ENCODE peak calls at places on chromosome 11, in six cellular contexts. P is activated CD8-positive, alpha-beta T cell treated with anti-CD3 and anti-CD28 coated beads for 36 hours; N is type B pancreatic cell; S is tibial nerve; C is left ventricle myocardium inferior; Q is PC-9. J is an unnamed sample.

GRCh38 chr11:102196816-102197215 is 86.6 kb downstream of the YAP1 start:
- DNase-seq in P (no peak), N (no peak), S (no peak), C (no peak), Q (no peak), J (no peak)

GRCh38 chr11:64081663-64082442 is 46.1 kb downstream of the FLRT1 start:
- DNase-seq in P (no peak), N (no peak), S (no peak), C (no peak), Q (no peak), J (no peak)

GRCh38 chr11:124807201-124807600 is 7.0 kb upstream of the MSANTD2 start:
- DNase-seq in P (no peak), N (no peak), S (no peak), C (no peak), Q (no peak), J (no peak)

GRCh38 chr11:69644071-69644961 is 3.4 kb downstream of the CCND1 start:
- DNase-seq in P (no peak), N (peak), S (peak), C (peak), Q (peak), J (no peak)

GRCh38 chr11:33778682-33779081 is 4.4 kb upstream of the FBXO3 start:
- DNase-seq in P (no peak), N (no peak), S (no peak), C (no peak), Q (no peak), J (no peak)

GRCh38 chr11:64647019-64647805 is 56.2 kb downstream of the SLC22A12 start:
- DNase-seq in P (no peak), N (no peak), S (no peak), C (no peak), Q (no peak), J (no peak)

GRCh38 chr11:2511421-2512369 is 66.9 kb downstream of the KCNQ1 start:
- DNase-seq in P (no peak), N (peak), S (no peak), C (peak), Q (no peak), J (no peak)

GRCh38 chr11:20634044-20634443 is 34.6 kb downstream of the SLC6A5 start:
- DNase-seq in P (no peak), N (no peak), S (no peak), C (no peak), Q (no peak), J (no peak)

GRCh38 chr11:128506999-128507591 is 80.3 kb downstream of the ETS1 start:
- DNase-seq in P (peak), N (no peak), S (peak), C (peak), Q (peak), J (no peak)

GRCh38 chr11:86954288-86955110 is 696 bp downstream of the FZD4 start:
- DNase-seq in P (peak), N (no peak), S (peak), C (no peak), Q (peak), J (peak)

GRCh38 chr11:122733301-122733686 is 77.8 kb downstream of the UBASH3B start:
- DNase-seq in P (no peak), N (no peak), S (peak), C (peak), Q (no peak), J (no peak)

GRCh38 chr11:11989774-11990744 is 18.4 kb downstream of the DKK3 start:
- DNase-seq in P (no peak), N (peak), S (no peak), C (no peak), Q (no peak), J (no peak)

GRCh38 chr11:8631395-8632110 is 37.5 kb upstream of the STK33 start:
- DNase-seq in P (no peak), N (no peak), S (peak), C (no peak), Q (no peak), J (no peak)

GRCh38 chr11:75582935-75583709 is 21.1 kb downstream of the SERPINH1 start:
- DNase-seq in P (peak), N (peak), S (peak), C (peak), Q (peak), J (peak)

GRCh38 chr11:80083561-80083960 is 642.7 kb upstream of the TENM4 start:
- DNase-seq in P (no peak), N (no peak), S (no peak), C (no peak), Q (peak), J (no peak)

GRCh38 chr11:75371930-75372876 is 20.7 kb upstream of the ARRB1 start:
- DNase-seq in P (no peak), N (no peak), S (no peak), C (no peak), Q (peak), J (no peak)

GRCh38 chr11:71543866-71544265 is 4.4 kb upstream of the KRTAP5-9 start:
- DNase-seq in P (peak), N (no peak), S (no peak), C (no peak), Q (no peak), J (no peak)

GRCh38 chr11:46865340-46865739 is 19.3 kb upstream of the CKAP5 start:
- DNase-seq in P (no peak), N (no peak), S (no peak), C (no peak), Q (no peak), J (no peak)

GRCh38 chr11:114179234-114179941 is 116.8 kb upstream of the NNMT start:
- DNase-seq in P (no peak), N (no peak), S (peak), C (peak), Q (no peak), J (no peak)

GRCh38 chr11:118834428-118835028 is 43.6 kb upstream of the DDX6 start:
- DNase-seq in P (peak), N (no peak), S (no peak), C (no peak), Q (no peak), J (no peak)

GRCh38 chr11:9849384-9849783 is 185.5 kb downstream of the SWAP70 start:
- DNase-seq in P (no peak), N (no peak), S (no peak), C (no peak), Q (no peak), J (no peak)

GRCh38 chr11:36500315-36500721 is 9.8 kb downstream of the TRAF6 start:
- DNase-seq in P (no peak), N (no peak), S (no peak), C (no peak), Q (peak), J (no peak)

GRCh38 chr11:68020575-68020974 is 9.9 kb upstream of the NDUFS8 start:
- DNase-seq in P (no peak), N (no peak), S (no peak), C (no peak), Q (peak), J (no peak)
- TF ChIP-seq CTCF in P (no peak), N (peak), S (no peak), C (peak), Q (peak), J (peak)

DNA sequence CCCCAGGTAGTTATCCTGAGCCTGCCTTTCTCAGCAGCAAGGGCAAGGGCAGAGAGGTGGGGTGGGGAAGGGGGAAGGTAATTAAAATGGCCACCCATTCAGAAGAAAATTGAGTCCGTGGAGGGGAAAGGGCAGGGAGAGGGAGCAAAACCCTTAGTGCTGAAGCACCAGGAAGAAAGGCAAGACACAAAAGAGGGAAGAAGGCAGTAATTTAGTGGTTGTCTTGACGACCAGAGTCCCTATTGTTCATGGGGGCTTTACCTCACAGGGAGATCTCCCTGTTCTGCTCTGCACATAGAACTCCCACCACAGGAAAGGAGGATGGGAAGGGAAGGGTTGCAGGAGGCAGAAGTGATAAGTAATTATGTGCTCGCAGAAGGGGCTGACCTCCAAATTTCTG is 23.4 kb downstream of the SNX19 start:
- DNase-seq in P (no peak), N (no peak), S (no peak), C (no peak), Q (no peak), J (no peak)
- TF ChIP-seq CTCF in P (no peak), N (no peak), S (no peak), C (no peak), Q (no peak), J (no peak)

DNA sequence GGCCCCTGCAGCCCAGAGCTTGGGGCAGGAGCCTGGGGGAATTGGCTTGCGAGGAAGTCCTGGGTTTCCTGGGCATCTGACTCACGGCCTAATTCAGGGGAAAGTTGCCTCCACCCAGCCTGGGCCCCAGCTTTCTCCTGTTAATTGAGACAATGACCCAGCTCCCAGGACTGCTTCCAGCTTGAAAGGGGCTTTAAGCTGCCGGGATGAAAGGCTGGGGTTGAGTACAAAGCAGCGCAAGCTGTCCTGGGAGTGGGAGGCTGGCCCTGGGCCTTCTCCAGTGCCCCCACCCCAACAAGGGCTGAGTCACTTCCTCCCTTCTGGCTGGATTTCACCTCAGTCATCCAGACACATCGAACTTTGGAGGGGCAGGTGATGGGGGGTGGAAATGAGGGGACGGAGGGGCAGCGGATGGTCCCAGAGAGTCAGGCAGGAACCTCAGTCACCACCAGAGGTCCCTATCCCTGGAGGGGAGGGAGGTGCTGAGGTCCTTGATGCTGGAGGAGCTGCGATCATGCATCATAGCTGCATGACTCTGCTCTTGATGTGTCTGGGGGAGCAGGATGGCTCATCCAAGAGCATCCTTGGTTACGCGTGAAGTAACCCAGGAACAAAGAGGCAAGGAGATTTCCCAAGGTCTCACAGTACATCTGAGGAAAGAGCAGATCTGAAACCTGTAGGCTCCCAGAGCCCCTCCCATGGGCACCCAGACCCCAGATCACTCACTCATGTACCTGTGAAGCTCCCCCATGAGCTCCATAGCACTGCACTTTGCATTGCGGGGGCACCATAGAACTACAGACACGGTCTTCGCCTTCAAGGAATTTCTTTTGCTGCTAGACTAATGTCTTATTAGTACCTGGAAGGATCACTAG is 30.0 kb upstream of the OAF start:
- DNase-seq in P (no peak), N (peak), S (peak), C (no peak), Q (no peak), J (no peak)
- TF ChIP-seq CTCF in P (no peak), N (peak), S (peak), C (no peak), Q (no peak), J (no peak)

GRCh38 chr11:60208146-60208895 is 25.4 kb upstream of the MS4A6A start:
- DNase-seq in P (no peak), N (no peak), S (no peak), C (no peak), Q (no peak), J (no peak)

GRCh38 chr11:60206616-60207015 is 23.7 kb upstream of the MS4A6A start:
- DNase-seq in P (peak), N (no peak), S (no peak), C (no peak), Q (no peak), J (no peak)

GRCh38 chr11:60211206-60211605 is 28.3 kb upstream of the MS4A6A start:
- DNase-seq in P (no peak), N (no peak), S (no peak), C (no peak), Q (no peak), J (no peak)

GRCh38 chr11:60209977-60210376 is 27.1 kb upstream of the MS4A6A start:
- DNase-seq in P (no peak), N (no peak), S (no peak), C (no peak), Q (no peak), J (no peak)

DNA sequence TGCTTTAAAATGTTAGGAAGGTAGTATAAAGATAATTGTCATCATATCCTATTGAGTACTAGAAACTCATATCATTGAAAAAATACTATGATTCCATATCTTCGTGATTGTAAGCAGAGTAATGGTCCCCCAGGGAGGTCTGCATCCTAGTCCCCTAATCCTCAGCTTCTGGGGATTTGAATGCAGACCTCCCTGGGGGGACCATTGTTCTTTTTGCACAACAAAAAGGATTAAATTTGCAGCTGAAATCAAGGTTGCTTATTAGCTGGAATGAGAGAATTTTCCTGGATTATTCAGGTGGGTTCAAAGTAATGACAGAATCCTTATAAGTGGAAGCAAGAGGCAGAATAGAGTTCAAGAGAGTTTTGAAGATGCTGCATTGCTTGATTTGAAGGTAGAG is 26.1 kb upstream of the MS4A6A start:
- DNase-seq in P (no peak), N (no peak), S (no peak), C (no peak), Q (no peak), J (no peak)
- TF ChIP-seq CTCF in P (no peak), N (no peak), S (no peak), C (no peak), Q (no peak), J (no peak)

GRCh38 chr11:112837162-112837826 is 123.9 kb upstream of the NCAM1 start:
- DNase-seq in P (no peak), N (no peak), S (no peak), C (no peak), Q (no peak), J (no peak)
- TF ChIP-seq CTCF in P (no peak), N (peak), S (no peak), C (peak), Q (peak), J (no peak)

GRCh38 chr11:35487532-35488078 is 37.8 kb downstream of the PAMR1 start:
- DNase-seq in P (peak), N (no peak), S (peak), C (no peak), Q (peak), J (peak)
- TF ChIP-seq CTCF in P (peak), N (peak), S (peak), C (peak), Q (peak), J (peak)

DNA sequence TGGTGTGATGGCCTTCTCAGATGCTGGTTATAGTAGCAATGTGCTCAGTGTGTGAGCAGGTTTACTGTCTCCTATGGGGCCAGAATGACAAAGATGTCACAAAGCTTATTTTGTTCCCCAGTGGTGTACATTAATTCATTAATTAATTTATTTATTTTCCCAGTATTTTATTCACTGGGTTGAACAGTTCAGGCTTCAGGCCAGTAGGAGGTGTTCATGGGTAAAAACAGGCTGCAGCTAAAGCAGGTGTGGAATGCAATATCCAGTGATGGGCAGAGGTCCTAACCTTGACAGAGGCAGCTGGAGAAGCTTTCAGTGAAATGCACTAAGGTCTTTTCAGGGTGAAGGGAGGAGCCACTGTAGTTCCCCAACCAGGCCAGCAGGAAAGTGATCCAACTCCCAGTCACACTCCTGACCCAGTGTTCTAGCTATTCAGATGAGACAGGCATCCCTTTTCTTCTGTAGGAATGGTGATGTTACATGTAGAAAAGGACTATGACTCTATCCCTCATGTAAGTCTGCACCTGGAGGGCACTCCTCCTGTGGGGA is 7.8 kb upstream of the FANCF start:
- DNase-seq in P (no peak), N (no peak), S (no peak), C (no peak), Q (no peak), J (no peak)
- TF ChIP-seq CTCF in P (no peak), N (peak), S (no peak), C (no peak), Q (peak), J (peak)